ENCODE peak calls at places on chromosome 1, in seven cellular contexts. One of them, this sample, is unnamed. For H3K4me1, the result is how much of the 10 kb centered on the place peaks cover.

GRCh38 chr1:205992218-205992882 is 10.8 kb downstream of the RAB7B start:
- DNase-seq in mucosa of descending colon: no peak
- DNase-seq in heart left ventricle: no peak
- DNase-seq in ovary: no peak
- DNase-seq in tibial artery: no peak
- DNase-seq in right lobe of liver: peak
- DNase-seq in OCI-LY7: no peak
- DNase-seq in this sample: no peak

GRCh38 chr1:59063501-59063900 is 233.4 kb upstream of the FGGY start:
- DNase-seq in mucosa of descending colon: no peak
- DNase-seq in right lobe of liver: no peak
- DNase-seq in OCI-LY7: no peak
- DNase-seq in heart left ventricle: no peak
- DNase-seq in ovary: no peak
- DNase-seq in tibial artery: no peak
- DNase-seq in this sample: no peak

GRCh38 chr1:78676347-78676982 is 26.8 kb downstream of the IFI44 start:
- DNase-seq in OCI-LY7: peak
- DNase-seq in mucosa of descending colon: no peak
- DNase-seq in ovary: no peak
- DNase-seq in heart left ventricle: peak
- DNase-seq in right lobe of liver: peak
- DNase-seq in tibial artery: no peak
- DNase-seq in this sample: no peak

GRCh38 chr1:9883585-9884449 is 26.3 kb downstream of the CTNNBIP1 start:
- DNase-seq in tibial artery: no peak
- DNase-seq in mucosa of descending colon: peak
- DNase-seq in OCI-LY7: no peak
- DNase-seq in right lobe of liver: no peak
- DNase-seq in heart left ventricle: no peak
- DNase-seq in ovary: no peak
- DNase-seq in this sample: no peak

GRCh38 chr1:51558375-51558924 is 39.4 kb upstream of the EPS15 start:
- DNase-seq in right lobe of liver: no peak
- DNase-seq in tibial artery: no peak
- DNase-seq in mucosa of descending colon: no peak
- DNase-seq in ovary: no peak
- DNase-seq in OCI-LY7: no peak
- DNase-seq in heart left ventricle: no peak
- DNase-seq in this sample: no peak

GRCh38 chr1:203682401-203683383 is 56.1 kb downstream of the ATP2B4 start:
- DNase-seq in ovary: no peak
- DNase-seq in OCI-LY7: peak
- DNase-seq in mucosa of descending colon: no peak
- DNase-seq in tibial artery: no peak
- DNase-seq in right lobe of liver: no peak
- DNase-seq in heart left ventricle: no peak
- DNase-seq in this sample: no peak

GRCh38 chr1:104082221-104082620 is 332.5 kb downstream of the AMY1C start:
- DNase-seq in heart left ventricle: no peak
- DNase-seq in OCI-LY7: no peak
- DNase-seq in tibial artery: no peak
- DNase-seq in mucosa of descending colon: no peak
- DNase-seq in right lobe of liver: no peak
- DNase-seq in ovary: no peak
- DNase-seq in this sample: no peak

GRCh38 chr1:101102757-101103156 is 77.2 kb upstream of the DPH5 start:
- DNase-seq in mucosa of descending colon: no peak
- DNase-seq in ovary: no peak
- DNase-seq in OCI-LY7: no peak
- DNase-seq in tibial artery: no peak
- DNase-seq in heart left ventricle: no peak
- DNase-seq in right lobe of liver: no peak
- DNase-seq in this sample: no peak

GRCh38 chr1:206447792-206448191 is 22.5 kb upstream of the IKBKE start:
- DNase-seq in mucosa of descending colon: no peak
- DNase-seq in heart left ventricle: no peak
- DNase-seq in OCI-LY7: no peak
- DNase-seq in right lobe of liver: no peak
- DNase-seq in tibial artery: peak
- DNase-seq in ovary: no peak
- DNase-seq in this sample: no peak

GRCh38 chr1:151806170-151806569 is 951 bp upstream of the LINGO4 start:
- DNase-seq in ovary: no peak
- DNase-seq in mucosa of descending colon: no peak
- DNase-seq in OCI-LY7: no peak
- DNase-seq in heart left ventricle: no peak
- DNase-seq in tibial artery: peak
- DNase-seq in right lobe of liver: peak
- DNase-seq in this sample: no peak

GRCh38 chr1:154338875-154339274 is 13.6 kb downstream of the ATP8B2 start:
- DNase-seq in tibial artery: no peak
- DNase-seq in right lobe of liver: no peak
- DNase-seq in mucosa of descending colon: no peak
- DNase-seq in ovary: no peak
- DNase-seq in heart left ventricle: no peak
- DNase-seq in OCI-LY7: no peak
- DNase-seq in this sample: no peak

GRCh38 chr1:201625711-201626300 is 86.9 kb downstream of the NAV1 start:
- DNase-seq in OCI-LY7: no peak
- DNase-seq in heart left ventricle: no peak
- DNase-seq in tibial artery: no peak
- DNase-seq in ovary: no peak
- DNase-seq in right lobe of liver: no peak
- DNase-seq in mucosa of descending colon: no peak
- DNase-seq in this sample: no peak

GRCh38 chr1:53071167-53071865 is 9.3 kb downstream of the PODN start:
- DNase-seq in OCI-LY7: no peak
- DNase-seq in mucosa of descending colon: peak
- DNase-seq in ovary: peak
- DNase-seq in right lobe of liver: peak
- DNase-seq in heart left ventricle: no peak
- DNase-seq in tibial artery: no peak
- DNase-seq in this sample: peak

GRCh38 chr1:77026126-77026525 is 158.8 kb downstream of the ST6GALNAC5 start:
- DNase-seq in right lobe of liver: no peak
- DNase-seq in ovary: no peak
- DNase-seq in heart left ventricle: no peak
- DNase-seq in mucosa of descending colon: no peak
- DNase-seq in tibial artery: no peak
- DNase-seq in OCI-LY7: no peak
- DNase-seq in this sample: no peak

GRCh38 chr1:20883766-20884165 is 96.7 kb upstream of the HP1BP3 start:
- DNase-seq in OCI-LY7: no peak
- DNase-seq in mucosa of descending colon: no peak
- DNase-seq in ovary: no peak
- DNase-seq in tibial artery: no peak
- DNase-seq in heart left ventricle: no peak
- DNase-seq in right lobe of liver: no peak
- DNase-seq in this sample: no peak

GRCh38 chr1:204323887-204324286 is 35.8 kb downstream of the PLEKHA6 start:
- DNase-seq in OCI-LY7: no peak
- DNase-seq in ovary: no peak
- DNase-seq in heart left ventricle: no peak
- DNase-seq in right lobe of liver: no peak
- DNase-seq in tibial artery: no peak
- DNase-seq in mucosa of descending colon: no peak
- DNase-seq in this sample: no peak

GRCh38 chr1:233459968-233460367 is 132.4 kb downstream of the MAP3K21 start:
- DNase-seq in mucosa of descending colon: no peak
- DNase-seq in right lobe of liver: no peak
- DNase-seq in tibial artery: no peak
- DNase-seq in ovary: no peak
- DNase-seq in OCI-LY7: no peak
- DNase-seq in heart left ventricle: no peak
- DNase-seq in this sample: no peak

GRCh38 chr1:83929184-83929583 is 69.7 kb downstream of the TTLL7 start:
- DNase-seq in mucosa of descending colon: no peak
- DNase-seq in ovary: no peak
- DNase-seq in tibial artery: no peak
- DNase-seq in right lobe of liver: peak
- DNase-seq in OCI-LY7: no peak
- DNase-seq in heart left ventricle: no peak
- DNase-seq in this sample: no peak

GRCh38 chr1:180179162-180179957 is 24.7 kb downstream of the QSOX1 start:
- DNase-seq in heart left ventricle: no peak
- DNase-seq in tibial artery: no peak
- DNase-seq in right lobe of liver: no peak
- DNase-seq in mucosa of descending colon: no peak
- DNase-seq in ovary: peak
- DNase-seq in OCI-LY7: no peak
- DNase-seq in this sample: no peak
- TF ChIP-seq CTCF in heart left ventricle: no peak
- TF ChIP-seq CTCF in tibial artery: no peak
- TF ChIP-seq CTCF in right lobe of liver: no peak
- TF ChIP-seq CTCF in mucosa of descending colon: no peak
- TF ChIP-seq CTCF in ovary: no peak
- TF ChIP-seq CTCF in OCI-LY7: no peak
- TF ChIP-seq CTCF in this sample: peak

DNA sequence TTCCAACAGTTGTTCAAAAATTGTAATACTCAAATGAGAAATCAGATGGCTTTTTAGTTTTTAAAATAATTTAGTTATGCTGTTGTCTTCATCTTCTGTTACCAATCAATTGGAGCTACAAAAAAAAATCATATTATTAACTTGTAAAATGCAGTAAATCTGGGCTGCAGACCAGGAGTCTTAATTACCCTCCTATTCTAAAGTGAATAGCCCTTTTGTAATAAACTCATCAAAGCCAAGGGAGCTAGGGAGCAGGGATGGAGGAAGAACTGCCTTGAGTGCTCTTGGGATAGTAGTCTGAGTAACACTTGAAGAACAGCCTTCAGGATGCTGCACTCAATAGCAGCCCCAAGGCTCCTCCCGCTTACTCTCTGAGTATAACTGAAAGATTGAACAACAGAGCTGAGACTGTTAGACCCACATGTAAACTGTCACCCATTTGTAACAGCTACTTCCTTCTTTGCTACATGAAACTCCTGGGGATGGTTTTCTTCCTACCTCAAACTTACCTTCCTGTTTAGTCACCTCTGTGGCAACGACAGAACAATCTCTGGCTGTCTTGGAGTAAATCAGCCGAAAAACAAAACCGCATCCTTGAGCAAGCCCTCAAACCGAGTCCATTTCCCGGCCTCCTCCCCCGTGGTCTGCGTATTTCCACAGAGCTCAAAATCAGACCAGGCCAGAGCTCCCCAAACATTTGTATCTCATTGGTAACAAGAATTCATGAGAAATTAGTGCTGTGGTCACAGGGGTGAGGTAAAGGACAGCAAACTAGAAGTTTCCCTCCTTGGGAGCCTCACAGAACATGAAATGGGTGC is 55.9 kb downstream of the CD58 start:
- DNase-seq in heart left ventricle: no peak
- DNase-seq in ovary: no peak
- DNase-seq in OCI-LY7: no peak
- DNase-seq in right lobe of liver: no peak
- DNase-seq in mucosa of descending colon: peak
- DNase-seq in tibial artery: no peak
- DNase-seq in this sample: no peak
- H3K4me3 ChIP-seq in heart left ventricle: no peak
- H3K4me3 ChIP-seq in ovary: no peak
- H3K4me3 ChIP-seq in OCI-LY7: no peak
- H3K4me3 ChIP-seq in right lobe of liver: no peak
- H3K4me3 ChIP-seq in mucosa of descending colon: no peak
- H3K4me3 ChIP-seq in tibial artery: no peak
- H3K4me3 ChIP-seq in this sample: no peak

GRCh38 chr1:116260621-116261020 is 112.4 kb upstream of the ATP1A1 start:
- DNase-seq in ovary: no peak
- DNase-seq in heart left ventricle: no peak
- DNase-seq in tibial artery: no peak
- DNase-seq in right lobe of liver: no peak
- DNase-seq in OCI-LY7: no peak
- DNase-seq in mucosa of descending colon: no peak
- DNase-seq in this sample: no peak
- H3K4me1 ChIP-seq in ovary: under half
- H3K4me1 ChIP-seq in heart left ventricle: under half
- H3K4me1 ChIP-seq in tibial artery: under half
- H3K4me1 ChIP-seq in right lobe of liver: under half
- H3K4me1 ChIP-seq in OCI-LY7: half or more
- H3K4me1 ChIP-seq in mucosa of descending colon: under half
- H3K4me1 ChIP-seq in this sample: under half

DNA sequence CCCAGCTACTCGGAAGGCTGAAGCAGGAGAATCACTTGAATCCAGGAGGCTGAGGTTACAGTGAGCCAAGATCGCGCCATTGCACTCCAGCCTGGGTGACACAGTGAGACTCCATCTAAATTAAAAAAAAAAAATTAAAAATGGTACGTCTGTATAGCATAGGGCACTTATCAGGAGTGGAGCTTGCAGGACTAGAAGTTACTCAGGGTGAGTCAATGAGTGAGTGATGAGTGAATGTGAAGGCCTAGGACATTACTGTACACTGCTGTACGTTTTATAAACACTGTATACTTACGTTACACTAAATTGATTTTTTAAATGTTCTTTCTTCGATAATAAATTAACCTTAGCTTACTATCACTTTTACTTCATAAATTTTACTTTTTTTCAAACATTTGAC is 183.6 kb downstream of the NR5A2 start:
- DNase-seq in mucosa of descending colon: no peak
- DNase-seq in OCI-LY7: no peak
- DNase-seq in ovary: no peak
- DNase-seq in heart left ventricle: no peak
- DNase-seq in right lobe of liver: no peak
- DNase-seq in tibial artery: no peak
- DNase-seq in this sample: no peak
- TF ChIP-seq CTCF in mucosa of descending colon: no peak
- TF ChIP-seq CTCF in OCI-LY7: no peak
- TF ChIP-seq CTCF in ovary: no peak
- TF ChIP-seq CTCF in heart left ventricle: no peak
- TF ChIP-seq CTCF in right lobe of liver: no peak
- TF ChIP-seq CTCF in tibial artery: no peak
- TF ChIP-seq CTCF in this sample: no peak

GRCh38 chr1:85047472-85048295 is 616 bp downstream of the MCOLN3 start:
- DNase-seq in ovary: peak
- DNase-seq in mucosa of descending colon: peak
- DNase-seq in tibial artery: no peak
- DNase-seq in OCI-LY7: no peak
- DNase-seq in right lobe of liver: no peak
- DNase-seq in heart left ventricle: peak
- DNase-seq in this sample: peak
- H3K4me3 ChIP-seq in ovary: peak
- H3K4me3 ChIP-seq in mucosa of descending colon: peak
- H3K4me3 ChIP-seq in tibial artery: peak
- H3K4me3 ChIP-seq in OCI-LY7: no peak
- H3K4me3 ChIP-seq in right lobe of liver: peak
- H3K4me3 ChIP-seq in heart left ventricle: peak
- H3K4me3 ChIP-seq in this sample: peak

This sample was measured in left ventricle myocardium inferior.